ENCODE peak calls at places on chromosomes 12 and 14, in five cellular contexts. B is mammary epithelial cell, L is K562, H is cardiac muscle cell, V is breast epithelium. R is an unnamed sample.

GRCh38 chr14:68705741-68706283 is 87.1 kb downstream of the ZFP36L1 start:
- DNase-seq in B (peak; percentile 90), L (no peak), H (peak; percentile 59), V (no peak), R (no peak)

GRCh38 chr14:99213101-99213500 is 58.9 kb downstream of the BCL11B start:
- DNase-seq in B (no peak), L (no peak), H (no peak), V (no peak), R (no peak)

GRCh38 chr14:69708586-69709169 is 58.3 kb upstream of the SRSF5 start:
- DNase-seq in B (no peak), L (no peak), H (peak; percentile 30), V (no peak), R (no peak)

GRCh38 chr12:26786491-26787124 is 46.4 kb downstream of the ITPR2 start:
- DNase-seq in B (no peak), L (no peak), H (no peak), V (no peak), R (no peak)

GRCh38 chr14:87888136-87888999 is 104.6 kb downstream of the GALC start:
- DNase-seq in B (no peak), L (peak; percentile 55), H (peak; percentile 19), V (no peak), R (no peak)

GRCh38 chr12:43887397-43887796 is 51.5 kb downstream of the TMEM117 start:
- DNase-seq in B (no peak), L (no peak), H (no peak), V (no peak), R (no peak)

GRCh38 chr12:85872497-85873091 is 1.5 kb upstream of the NTS start:
- DNase-seq in B (peak; percentile 45), L (peak; percentile 46), H (peak; percentile 72), V (no peak), R (peak; percentile 8)

GRCh38 chr14:54123836-54124235 is 167.2 kb upstream of the BMP4 start:
- DNase-seq in B (no peak), L (no peak), H (no peak), V (no peak), R (no peak)

GRCh38 chr12:79687711-79688270 is 3.0 kb downstream of the PAWR start:
- DNase-seq in B (peak; percentile 26), L (no peak), H (no peak), V (no peak), R (no peak)

GRCh38 chr12:1698638-1699214 is 7.9 kb downstream of the ADIPOR2 start:
- DNase-seq in B (no peak), L (no peak), H (no peak), V (no peak), R (no peak)

GRCh38 chr12:123269980-123270379 is 1.7 kb downstream of the CDK2AP1 start:
- DNase-seq in B (peak; percentile 29), L (peak; percentile 32), H (peak; percentile 26), V (no peak), R (no peak)

GRCh38 chr14:91870001-91870400 is 2.7 kb upstream of the TC2N start:
- DNase-seq in B (peak; percentile 22), L (no peak), H (no peak), V (no peak), R (no peak)

GRCh38 chr14:71403673-71404072 is 496.4 kb downstream of the PCNX1 start:
- DNase-seq in B (peak; percentile 23), L (peak; percentile 19), H (no peak), V (no peak), R (peak; percentile 3)

GRCh38 chr14:90193925-90194324 is 62.4 kb upstream of the PSMC1 start:
- DNase-seq in B (no peak), L (peak; percentile 34), H (no peak), V (no peak), R (peak; percentile 12)

GRCh38 chr14:73245401-73246325 is 8.4 kb downstream of the PAPLN start:
- DNase-seq in B (peak; percentile 57), L (peak; percentile 78), H (no peak), V (no peak), R (peak; percentile 25)

GRCh38 chr14:98345186-98345585 is 926.8 kb downstream of the BCL11B start:
- DNase-seq in B (peak; percentile 46), L (no peak), H (no peak), V (no peak), R (no peak)

GRCh38 chr12:132610051-132610759 is at the start of gene LRCOL1:
- DNase-seq in B (peak; percentile 69), L (no peak), H (no peak), V (peak; percentile 52), R (no peak)

GRCh38 chr14:95111507-95112164 is 45.7 kb downstream of the DICER1 start:
- DNase-seq in B (no peak), L (no peak), H (no peak), V (no peak), R (no peak)

GRCh38 chr14:88164906-88165534 is 158.0 kb downstream of the KCNK10 start:
- DNase-seq in B (no peak), L (no peak), H (no peak), V (no peak), R (no peak)

GRCh38 chr14:63664143-63664460 is 22.4 kb upstream of the WDR89 start:
- DNase-seq in B (no peak), L (no peak), H (no peak), V (no peak), R (no peak)

GRCh38 chr12:110498984-110499706 is 2.8 kb downstream of the VPS29 start:
- DNase-seq in B (peak; percentile 53), L (peak; percentile 33), H (no peak), V (no peak), R (peak; percentile 56)
- H3K4me3 ChIP-seq in B (no peak overlapping the region), L (no peak overlapping the region), H (no peak overlapping the region), V (no peak overlapping the region), R (no peak overlapping the region)

GRCh38 chr12:52533686-52534470 is 13.7 kb upstream of the KRT5 start:
- DNase-seq in B (no peak), L (no peak), H (no peak), V (no peak), R (no peak)

GRCh38 chr12:52539024-52539820 is 13.7 kb downstream of the KRT71 start:
- DNase-seq in B (peak; percentile 40), L (no peak), H (no peak), V (no peak), R (no peak)

GRCh38 chr12:52534482-52534881 is 14.3 kb upstream of the KRT5 start:
- DNase-seq in B (no peak), L (peak; percentile 21), H (no peak), V (no peak), R (no peak)

GRCh38 chr12:52539821-52540173 is 13.1 kb downstream of the KRT71 start:
- DNase-seq in B (no peak), L (no peak), H (no peak), V (no peak), R (no peak)

DNA sequence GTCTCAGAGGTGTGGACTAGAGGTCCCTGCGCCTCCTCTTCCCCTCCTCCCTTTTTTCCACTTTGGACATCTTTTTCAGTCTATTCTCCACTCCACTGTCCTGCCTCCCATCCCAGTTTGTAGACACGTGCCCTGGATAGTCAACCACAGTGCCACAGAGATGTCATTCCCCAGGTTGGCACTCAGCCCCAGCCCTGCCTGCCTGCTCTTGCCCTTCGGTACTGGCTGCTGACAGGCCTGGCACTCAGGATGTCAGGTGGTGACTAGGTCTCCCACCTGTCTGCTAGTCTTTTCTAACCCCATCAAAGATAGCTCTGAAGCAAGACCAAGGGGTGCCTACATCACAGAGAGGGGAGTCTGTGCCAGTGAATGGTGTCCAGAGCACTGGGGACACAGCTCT is 15.8 kb downstream of the KRT71 start:
- DNase-seq in B (no peak), L (no peak), H (no peak), V (peak; percentile 73), R (no peak)
- TF ChIP-seq CTCF in B (no peak), L (no peak), H (no peak), V (no peak), R (no peak)

GRCh38 chr12:73460212-73460611 is 1077.4 kb upstream of the ATXN7L3B start:
- DNase-seq in B (no peak), L (no peak), H (no peak), V (no peak), R (no peak)

DNA sequence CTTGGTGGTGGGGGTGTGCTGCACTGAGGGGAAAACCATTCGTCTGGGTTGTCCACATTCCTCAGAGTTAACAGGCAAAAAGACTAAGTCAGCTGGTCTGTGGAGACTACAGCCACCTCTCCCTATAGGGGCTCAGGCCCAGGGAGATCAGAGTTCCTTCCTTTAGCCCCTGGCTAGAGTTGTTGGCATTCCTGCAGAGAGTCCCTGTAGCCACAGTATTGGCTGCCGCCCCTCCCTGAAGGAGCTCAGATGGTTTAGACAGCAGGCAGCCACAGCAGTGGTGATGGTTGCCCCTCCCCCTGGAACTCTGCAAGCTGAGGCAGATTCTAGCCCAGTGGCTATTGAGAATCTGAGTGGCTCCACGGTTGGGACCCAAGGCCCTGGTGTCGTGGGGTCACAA is 1072.5 kb upstream of the ATXN7L3B start:
- DNase-seq in B (no peak), L (no peak), H (no peak), V (no peak), R (no peak)
- H3K27ac ChIP-seq in B (no peak overlapping the region), L (no peak overlapping the region), H (no peak overlapping the region), V (no peak overlapping the region), R (no peak overlapping the region)

GRCh38 chr12:120733574-120733973 is 7.9 kb downstream of the ACADS start:
- DNase-seq in B (no peak), L (no peak), H (no peak), V (no peak), R (no peak)

GRCh38 chr12:120734210-120734609 is 8.6 kb downstream of the ACADS start:
- DNase-seq in B (no peak), L (no peak), H (no peak), V (no peak), R (no peak)

GRCh38 chr12:120737557-120738251 is 12.1 kb downstream of the ACADS start:
- DNase-seq in B (no peak), L (no peak), H (peak; percentile 45), V (no peak), R (no peak)

GRCh38 chr12:120736404-120737331 is 11.0 kb downstream of the ACADS start:
- DNase-seq in B (no peak), L (no peak), H (no peak), V (no peak), R (no peak)

DNA sequence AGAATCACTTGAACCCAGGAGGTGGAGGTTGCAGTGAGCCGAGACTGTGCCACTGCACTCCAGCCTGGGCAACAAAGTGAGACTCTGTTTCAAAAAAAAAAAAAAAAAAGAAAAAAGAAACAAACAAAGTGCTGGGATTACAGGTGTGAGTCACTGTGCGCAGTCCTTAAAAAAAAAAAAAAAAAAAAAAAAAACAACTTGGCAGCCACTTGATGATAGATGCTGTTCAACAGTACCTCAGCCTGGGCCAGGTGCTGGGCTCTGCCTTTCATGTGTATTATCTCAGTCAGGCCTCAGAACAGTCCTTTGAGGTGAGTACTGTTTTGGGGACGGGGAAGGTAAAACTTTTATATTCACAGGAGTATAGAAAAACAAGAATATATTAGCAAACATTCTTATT is 9.6 kb downstream of the ACADS start:
- DNase-seq in B (no peak), L (no peak), H (no peak), V (no peak), R (no peak)
- H3K4me3 ChIP-seq in B (no peak overlapping the region), L (no peak overlapping the region), H (no peak overlapping the region), V (no peak overlapping the region), R (no peak overlapping the region)

GRCh38 chr14:48970995-48971394 is 615.2 kb downstream of the RPS29 start:
- DNase-seq in B (no peak), L (no peak), H (no peak), V (no peak), R (no peak)

GRCh38 chr14:48973136-48973535 is 613.0 kb downstream of the RPS29 start:
- DNase-seq in B (no peak), L (no peak), H (peak; percentile 43), V (no peak), R (no peak)

GRCh38 chr14:48974994-48975393 is 611.2 kb downstream of the RPS29 start:
- DNase-seq in B (no peak), L (no peak), H (no peak), V (no peak), R (no peak)
- TF ChIP-seq CTCF in B (no peak), L (no peak), H (no peak), V (no peak), R (no peak)